ENCODE peak calls at places on chromosomes 11 and 22, in five cellular contexts. One of them, this sample, is unnamed.

GRCh38 chr11:1305558-1306056 is 3.8 kb downstream of the TOLLIP start:
- DNase-seq in amniotic stem cell: no peak
- DNase-seq in stimulated activated CD4-positive, alpha-beta T cell treated with anti-CD3 and anti-CD28 coated beads, Interleukin-4, amount 100 ng/mL, for 48 hours: no peak
- DNase-seq in heart left ventricle: no peak
- DNase-seq in sciatic nerve: peak
- DNase-seq in this sample: no peak

GRCh38 chr22:43824724-43825485 is 12.8 kb upstream of the EFCAB6 start:
- DNase-seq in amniotic stem cell: no peak
- DNase-seq in stimulated activated CD4-positive, alpha-beta T cell treated with anti-CD3 and anti-CD28 coated beads, Interleukin-4, amount 100 ng/mL, for 48 hours: no peak
- DNase-seq in heart left ventricle: no peak
- DNase-seq in sciatic nerve: peak
- DNase-seq in this sample: no peak

GRCh38 chr11:40162901-40163300 is 1296.6 kb downstream of the LRRC4C start:
- DNase-seq in amniotic stem cell: no peak
- DNase-seq in stimulated activated CD4-positive, alpha-beta T cell treated with anti-CD3 and anti-CD28 coated beads, Interleukin-4, amount 100 ng/mL, for 48 hours: no peak
- DNase-seq in heart left ventricle: no peak
- DNase-seq in sciatic nerve: no peak
- DNase-seq in this sample: no peak

GRCh38 chr11:97751405-97751804 is 1269.3 kb upstream of the CNTN5 start:
- DNase-seq in amniotic stem cell: no peak
- DNase-seq in stimulated activated CD4-positive, alpha-beta T cell treated with anti-CD3 and anti-CD28 coated beads, Interleukin-4, amount 100 ng/mL, for 48 hours: no peak
- DNase-seq in heart left ventricle: peak
- DNase-seq in sciatic nerve: no peak
- DNase-seq in this sample: no peak

GRCh38 chr11:27229511-27230174 is 133.4 kb downstream of the CCDC34 start:
- DNase-seq in amniotic stem cell: no peak
- DNase-seq in stimulated activated CD4-positive, alpha-beta T cell treated with anti-CD3 and anti-CD28 coated beads, Interleukin-4, amount 100 ng/mL, for 48 hours: no peak
- DNase-seq in heart left ventricle: no peak
- DNase-seq in sciatic nerve: no peak
- DNase-seq in this sample: no peak

GRCh38 chr22:20957691-20958440 is 9.2 kb upstream of the AIFM3 start:
- DNase-seq in amniotic stem cell: no peak
- DNase-seq in stimulated activated CD4-positive, alpha-beta T cell treated with anti-CD3 and anti-CD28 coated beads, Interleukin-4, amount 100 ng/mL, for 48 hours: no peak
- DNase-seq in heart left ventricle: peak
- DNase-seq in sciatic nerve: no peak
- DNase-seq in this sample: no peak

GRCh38 chr11:113351061-113351460 is 36.5 kb upstream of the ANKK1 start:
- DNase-seq in amniotic stem cell: no peak
- DNase-seq in stimulated activated CD4-positive, alpha-beta T cell treated with anti-CD3 and anti-CD28 coated beads, Interleukin-4, amount 100 ng/mL, for 48 hours: no peak
- DNase-seq in heart left ventricle: no peak
- DNase-seq in sciatic nerve: no peak
- DNase-seq in this sample: no peak

GRCh38 chr11:15106201-15106965 is 8.3 kb upstream of the INSC start:
- DNase-seq in amniotic stem cell: peak
- DNase-seq in stimulated activated CD4-positive, alpha-beta T cell treated with anti-CD3 and anti-CD28 coated beads, Interleukin-4, amount 100 ng/mL, for 48 hours: no peak
- DNase-seq in heart left ventricle: no peak
- DNase-seq in sciatic nerve: no peak
- DNase-seq in this sample: no peak

GRCh38 chr11:9130297-9130696 is 38.9 kb upstream of the SCUBE2 start:
- DNase-seq in amniotic stem cell: no peak
- DNase-seq in stimulated activated CD4-positive, alpha-beta T cell treated with anti-CD3 and anti-CD28 coated beads, Interleukin-4, amount 100 ng/mL, for 48 hours: no peak
- DNase-seq in heart left ventricle: no peak
- DNase-seq in sciatic nerve: no peak
- DNase-seq in this sample: no peak

GRCh38 chr11:86116386-86116726 is 47.5 kb upstream of the PICALM start:
- DNase-seq in amniotic stem cell: no peak
- DNase-seq in stimulated activated CD4-positive, alpha-beta T cell treated with anti-CD3 and anti-CD28 coated beads, Interleukin-4, amount 100 ng/mL, for 48 hours: no peak
- DNase-seq in heart left ventricle: no peak
- DNase-seq in sciatic nerve: no peak
- DNase-seq in this sample: peak

GRCh38 chr11:64655901-64656601 is 65.0 kb downstream of the SLC22A12 start:
- DNase-seq in amniotic stem cell: no peak
- DNase-seq in stimulated activated CD4-positive, alpha-beta T cell treated with anti-CD3 and anti-CD28 coated beads, Interleukin-4, amount 100 ng/mL, for 48 hours: no peak
- DNase-seq in heart left ventricle: no peak
- DNase-seq in sciatic nerve: no peak
- DNase-seq in this sample: no peak

GRCh38 chr11:34732831-34733230 is 111.9 kb downstream of the EHF start:
- DNase-seq in amniotic stem cell: no peak
- DNase-seq in stimulated activated CD4-positive, alpha-beta T cell treated with anti-CD3 and anti-CD28 coated beads, Interleukin-4, amount 100 ng/mL, for 48 hours: no peak
- DNase-seq in heart left ventricle: no peak
- DNase-seq in sciatic nerve: no peak
- DNase-seq in this sample: no peak

GRCh38 chr11:61164610-61165424 is 3.6 kb upstream of the VPS37C start:
- DNase-seq in amniotic stem cell: no peak
- DNase-seq in stimulated activated CD4-positive, alpha-beta T cell treated with anti-CD3 and anti-CD28 coated beads, Interleukin-4, amount 100 ng/mL, for 48 hours: no peak
- DNase-seq in heart left ventricle: no peak
- DNase-seq in sciatic nerve: peak
- DNase-seq in this sample: no peak

GRCh38 chr11:122069946-122070345 is 46.1 kb downstream of the BLID start:
- DNase-seq in amniotic stem cell: peak
- DNase-seq in stimulated activated CD4-positive, alpha-beta T cell treated with anti-CD3 and anti-CD28 coated beads, Interleukin-4, amount 100 ng/mL, for 48 hours: no peak
- DNase-seq in heart left ventricle: peak
- DNase-seq in sciatic nerve: peak
- DNase-seq in this sample: no peak